ENCODE peak calls at places on chromosome 6, in four cellular contexts. One of them, this sample, is unnamed.
A peak's percentile ranks its signal among the peaks of the same experiment; 100 is the strongest.

GRCh38 chr6:1625352-1625773 is 15.6 kb downstream of the FOXC1 start:
- DNase-seq in NCI-H2171 treated with DMSO at 0.1 percent for 48 hours: no peak
- DNase-seq in HFF-Myc: no peak
- DNase-seq in AG04450: no peak
- DNase-seq in this sample: no peak

GRCh38 chr6:25138024-25138696 is 141.0 kb upstream of the CARMIL1 start:
- DNase-seq in AG04450: peak; percentile 23
- DNase-seq in HFF-Myc: peak; percentile 71
- DNase-seq in NCI-H2171 treated with DMSO at 0.1 percent for 48 hours: no peak
- DNase-seq in this sample: peak; percentile 70

GRCh38 chr6:30781362-30781696 is 37.0 kb upstream of the IER3 start:
- DNase-seq in HFF-Myc: no peak
- DNase-seq in AG04450: no peak
- DNase-seq in NCI-H2171 treated with DMSO at 0.1 percent for 48 hours: peak; percentile 56
- DNase-seq in this sample: no peak

GRCh38 chr6:1535295-1535694 is 74.4 kb upstream of the FOXC1 start:
- DNase-seq in HFF-Myc: no peak
- DNase-seq in NCI-H2171 treated with DMSO at 0.1 percent for 48 hours: no peak
- DNase-seq in AG04450: no peak
- DNase-seq in this sample: no peak

GRCh38 chr6:45538636-45539035 is 160.9 kb upstream of the SUPT3H start:
- DNase-seq in NCI-H2171 treated with DMSO at 0.1 percent for 48 hours: no peak
- DNase-seq in HFF-Myc: peak; percentile 40
- DNase-seq in AG04450: no peak
- DNase-seq in this sample: no peak

GRCh38 chr6:692356-692851 is 535 bp downstream of the EXOC2 start:
- DNase-seq in AG04450: no peak
- DNase-seq in NCI-H2171 treated with DMSO at 0.1 percent for 48 hours: peak; percentile 63
- DNase-seq in HFF-Myc: no peak
- DNase-seq in this sample: no peak

GRCh38 chr6:150857062-150857905 is 8.2 kb upstream of the MTHFD1L start:
- DNase-seq in AG04450: peak; percentile 99
- DNase-seq in HFF-Myc: peak; percentile 99
- DNase-seq in NCI-H2171 treated with DMSO at 0.1 percent for 48 hours: no peak
- DNase-seq in this sample: peak; percentile 99

GRCh38 chr6:38708483-38708882 is 5.5 kb upstream of the GLO1 start:
- DNase-seq in NCI-H2171 treated with DMSO at 0.1 percent for 48 hours: no peak
- DNase-seq in AG04450: no peak
- DNase-seq in HFF-Myc: no peak
- DNase-seq in this sample: no peak

GRCh38 chr6:167443098-167443680 is 118.3 kb downstream of the TTLL2 start:
- DNase-seq in NCI-H2171 treated with DMSO at 0.1 percent for 48 hours: no peak
- DNase-seq in HFF-Myc: no peak
- DNase-seq in AG04450: no peak
- DNase-seq in this sample: no peak

GRCh38 chr6:102333736-102334135 is 940.2 kb downstream of the GRIK2 start:
- DNase-seq in HFF-Myc: no peak
- DNase-seq in AG04450: no peak
- DNase-seq in NCI-H2171 treated with DMSO at 0.1 percent for 48 hours: no peak
- DNase-seq in this sample: no peak

This sample was measured in glomerular endothelial cell.